ENCODE peak calls at places on chromosomes 3 and 15, in six cellular contexts. One of them, this sample, is unnamed. For H3K9me3, the result is how much of the 10 kb centered on the place peaks cover.

GRCh38 chr3:151147299-151147698 is 55.7 kb downstream of the GPR171 start:
- DNase-seq in IMR-90: no peak
- DNase-seq in heart left ventricle: no peak
- DNase-seq in body of pancreas: no peak
- DNase-seq in stomach: no peak
- DNase-seq in HCT116: no peak
- DNase-seq in this sample: no peak

GRCh38 chr3:153142961-153143360 is 19.1 kb upstream of the RAP2B start:
- DNase-seq in IMR-90: peak
- DNase-seq in heart left ventricle: no peak
- DNase-seq in body of pancreas: no peak
- DNase-seq in stomach: no peak
- DNase-seq in HCT116: no peak
- DNase-seq in this sample: no peak

GRCh38 chr15:83445653-83446052 is 1.5 kb upstream of the SH3GL3 start:
- DNase-seq in IMR-90: no peak
- DNase-seq in heart left ventricle: no peak
- DNase-seq in body of pancreas: no peak
- DNase-seq in stomach: no peak
- DNase-seq in HCT116: no peak
- DNase-seq in this sample: no peak

GRCh38 chr15:85748729-85749128 is 46.0 kb downstream of the KLHL25 start:
- DNase-seq in IMR-90: no peak
- DNase-seq in heart left ventricle: no peak
- DNase-seq in body of pancreas: no peak
- DNase-seq in stomach: peak
- DNase-seq in HCT116: no peak
- DNase-seq in this sample: peak

GRCh38 chr15:101043011-101043410 is 123.9 kb downstream of the LRRK1 start:
- DNase-seq in IMR-90: no peak
- DNase-seq in heart left ventricle: peak
- DNase-seq in body of pancreas: no peak
- DNase-seq in stomach: peak
- DNase-seq in HCT116: no peak
- DNase-seq in this sample: no peak

GRCh38 chr15:59595434-59595915 is 16.1 kb upstream of the GCNT3 start:
- DNase-seq in IMR-90: no peak
- DNase-seq in heart left ventricle: no peak
- DNase-seq in body of pancreas: no peak
- DNase-seq in stomach: peak
- DNase-seq in HCT116: no peak
- DNase-seq in this sample: no peak

GRCh38 chr15:68149059-68149458 is 56.1 kb downstream of the CALML4 start:
- DNase-seq in IMR-90: peak
- DNase-seq in heart left ventricle: no peak
- DNase-seq in body of pancreas: no peak
- DNase-seq in stomach: no peak
- DNase-seq in HCT116: no peak
- DNase-seq in this sample: no peak

GRCh38 chr3:180679178-180680096 is at the start of gene CCDC39:
- DNase-seq in IMR-90: peak
- DNase-seq in heart left ventricle: peak
- DNase-seq in body of pancreas: peak
- DNase-seq in stomach: peak
- DNase-seq in HCT116: peak
- DNase-seq in this sample: peak

GRCh38 chr15:87033056-87033455 is 953.4 kb downstream of the AGBL1 start:
- DNase-seq in IMR-90: no peak
- DNase-seq in heart left ventricle: no peak
- DNase-seq in body of pancreas: no peak
- DNase-seq in stomach: no peak
- DNase-seq in HCT116: no peak
- DNase-seq in this sample: no peak

GRCh38 chr3:105944721-105945120 is 75.9 kb upstream of the CBLB start:
- DNase-seq in IMR-90: peak
- DNase-seq in heart left ventricle: no peak
- DNase-seq in body of pancreas: no peak
- DNase-seq in stomach: no peak
- DNase-seq in HCT116: no peak
- DNase-seq in this sample: no peak

GRCh38 chr3:56787258-56787777 is 14.4 kb downstream of the ARHGEF3 start:
- DNase-seq in IMR-90: no peak
- DNase-seq in heart left ventricle: no peak
- DNase-seq in body of pancreas: no peak
- DNase-seq in stomach: no peak
- DNase-seq in HCT116: no peak
- DNase-seq in this sample: no peak

GRCh38 chr3:32176989-32177701 is 61.3 kb upstream of the CMTM8 start:
- DNase-seq in IMR-90: peak
- DNase-seq in heart left ventricle: no peak
- DNase-seq in body of pancreas: peak
- DNase-seq in stomach: peak
- DNase-seq in HCT116: peak
- DNase-seq in this sample: peak

GRCh38 chr15:65392368-65392767 is 14.6 kb upstream of the IGDCC3 start:
- DNase-seq in IMR-90: no peak
- DNase-seq in heart left ventricle: no peak
- DNase-seq in body of pancreas: no peak
- DNase-seq in stomach: no peak
- DNase-seq in HCT116: no peak
- DNase-seq in this sample: peak

GRCh38 chr3:161977063-161977462 is 480.5 kb downstream of the OTOL1 start:
- DNase-seq in IMR-90: peak
- DNase-seq in heart left ventricle: no peak
- DNase-seq in body of pancreas: no peak
- DNase-seq in stomach: no peak
- DNase-seq in HCT116: no peak
- DNase-seq in this sample: no peak

GRCh38 chr3:106302451-106303221 is 433.8 kb upstream of the CBLB start:
- DNase-seq in IMR-90: no peak
- DNase-seq in heart left ventricle: no peak
- DNase-seq in body of pancreas: no peak
- DNase-seq in stomach: no peak
- DNase-seq in HCT116: no peak
- DNase-seq in this sample: no peak

GRCh38 chr15:68271854-68272471 is 5.6 kb upstream of the FEM1B start:
- DNase-seq in IMR-90: peak
- DNase-seq in heart left ventricle: no peak
- DNase-seq in body of pancreas: peak
- DNase-seq in stomach: no peak
- DNase-seq in HCT116: peak
- DNase-seq in this sample: peak

GRCh38 chr15:88911766-88912118 is 1.4 kb downstream of the MFGE8 start:
- DNase-seq in IMR-90: peak
- DNase-seq in heart left ventricle: peak
- DNase-seq in body of pancreas: no peak
- DNase-seq in stomach: no peak
- DNase-seq in HCT116: no peak
- DNase-seq in this sample: no peak

GRCh38 chr3:165502707-165503106 is 306.5 kb upstream of the SLITRK3 start:
- DNase-seq in IMR-90: no peak
- DNase-seq in heart left ventricle: no peak
- DNase-seq in body of pancreas: no peak
- DNase-seq in stomach: no peak
- DNase-seq in HCT116: no peak
- DNase-seq in this sample: no peak

GRCh38 chr15:73231661-73232443 is 136.9 kb downstream of the HCN4 start:
- DNase-seq in IMR-90: peak
- DNase-seq in heart left ventricle: no peak
- DNase-seq in body of pancreas: no peak
- DNase-seq in stomach: no peak
- DNase-seq in HCT116: no peak
- DNase-seq in this sample: no peak

GRCh38 chr15:40106203-40107161 is 2.2 kb downstream of the BMF start:
- DNase-seq in IMR-90: peak
- DNase-seq in heart left ventricle: peak
- DNase-seq in body of pancreas: peak
- DNase-seq in stomach: peak
- DNase-seq in HCT116: no peak
- DNase-seq in this sample: peak

GRCh38 chr15:98003976-98004375 is 43.5 kb downstream of the ARRDC4 start:
- DNase-seq in IMR-90: no peak
- DNase-seq in heart left ventricle: no peak
- DNase-seq in body of pancreas: no peak
- DNase-seq in stomach: no peak
- DNase-seq in HCT116: no peak
- DNase-seq in this sample: no peak

GRCh38 chr3:36866358-36866757 is 78.5 kb downstream of the TRANK1 start:
- DNase-seq in IMR-90: no peak
- DNase-seq in heart left ventricle: no peak
- DNase-seq in body of pancreas: no peak
- DNase-seq in stomach: no peak
- DNase-seq in HCT116: no peak
- DNase-seq in this sample: no peak

GRCh38 chr3:63909431-63909830 is 2.8 kb downstream of the SCAANT1 start:
- DNase-seq in IMR-90: peak
- DNase-seq in heart left ventricle: no peak
- DNase-seq in body of pancreas: no peak
- DNase-seq in stomach: no peak
- DNase-seq in HCT116: no peak
- DNase-seq in this sample: no peak

GRCh38 chr3:150117076-150117475 is 146.4 kb upstream of the PFN2 start:
- DNase-seq in IMR-90: no peak
- DNase-seq in heart left ventricle: no peak
- DNase-seq in body of pancreas: no peak
- DNase-seq in stomach: no peak
- DNase-seq in HCT116: no peak
- DNase-seq in this sample: no peak

GRCh38 chr15:61621146-61621545 is 392.0 kb upstream of the RORA start:
- DNase-seq in IMR-90: no peak
- DNase-seq in heart left ventricle: no peak
- DNase-seq in body of pancreas: peak
- DNase-seq in stomach: no peak
- DNase-seq in HCT116: no peak
- DNase-seq in this sample: peak

GRCh38 chr15:80818996-80819395 is 39.8 kb downstream of the CEMIP start:
- DNase-seq in IMR-90: no peak
- DNase-seq in heart left ventricle: no peak
- DNase-seq in body of pancreas: no peak
- DNase-seq in stomach: no peak
- DNase-seq in HCT116: no peak
- DNase-seq in this sample: no peak

GRCh38 chr3:96478496-96478895 is 335.9 kb upstream of the EPHA6 start:
- DNase-seq in IMR-90: no peak
- DNase-seq in heart left ventricle: no peak
- DNase-seq in body of pancreas: no peak
- DNase-seq in stomach: no peak
- DNase-seq in HCT116: no peak
- DNase-seq in this sample: no peak

GRCh38 chr15:37015025-37015424 is 85.3 kb downstream of the MEIS2 start:
- DNase-seq in IMR-90: no peak
- DNase-seq in heart left ventricle: peak
- DNase-seq in body of pancreas: no peak
- DNase-seq in stomach: no peak
- DNase-seq in HCT116: no peak
- DNase-seq in this sample: no peak

DNA sequence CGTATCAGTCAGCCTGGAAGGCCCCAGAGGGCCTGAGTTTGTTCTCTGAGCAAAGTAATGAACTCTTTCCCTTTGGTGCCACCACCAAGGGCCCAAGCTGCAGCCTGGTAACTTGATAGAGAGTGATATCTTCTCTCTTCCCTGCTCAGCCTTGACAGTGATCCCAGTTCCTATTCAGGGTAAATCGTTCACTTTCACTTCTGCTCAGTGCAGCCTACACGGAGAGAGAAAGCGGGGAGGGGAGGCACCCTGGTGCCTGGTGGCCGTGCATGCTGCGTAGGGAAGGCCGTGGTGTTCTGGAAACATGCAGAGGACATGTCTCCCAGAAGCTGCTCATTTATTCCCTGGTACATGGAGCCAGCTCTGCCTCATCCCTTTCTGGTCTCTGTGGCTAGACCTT is 54.9 kb downstream of the KIF9 start:
- DNase-seq in IMR-90: no peak
- DNase-seq in heart left ventricle: no peak
- DNase-seq in body of pancreas: no peak
- DNase-seq in stomach: no peak
- DNase-seq in HCT116: no peak
- DNase-seq in this sample: no peak
- H3K4me3 ChIP-seq in IMR-90: no peak
- H3K4me3 ChIP-seq in heart left ventricle: no peak
- H3K4me3 ChIP-seq in body of pancreas: no peak
- H3K4me3 ChIP-seq in stomach: no peak
- H3K4me3 ChIP-seq in HCT116: no peak
- H3K4me3 ChIP-seq in this sample: no peak

DNA sequence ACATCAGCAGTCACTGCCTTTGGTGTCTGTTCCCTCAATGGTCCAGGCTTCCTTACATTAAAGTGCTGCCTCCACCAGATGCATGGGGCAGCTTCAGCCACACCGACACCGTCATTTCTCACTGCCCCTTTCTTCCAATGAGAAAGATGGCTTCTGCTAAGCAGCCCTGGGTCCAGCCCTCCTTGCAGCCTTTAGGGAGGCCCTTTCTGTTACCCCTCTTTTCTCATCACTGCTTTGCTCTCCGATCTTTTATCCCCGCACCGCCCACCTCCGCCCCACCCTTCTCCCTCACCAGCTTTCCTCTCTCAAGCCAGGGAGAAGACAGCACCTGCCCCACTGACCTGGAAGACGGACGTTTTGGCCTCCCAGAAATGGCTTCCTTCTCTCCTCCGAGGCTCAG is 28.2 kb upstream of the CXCR6 start:
- DNase-seq in IMR-90: no peak
- DNase-seq in heart left ventricle: no peak
- DNase-seq in body of pancreas: no peak
- DNase-seq in stomach: no peak
- DNase-seq in HCT116: no peak
- DNase-seq in this sample: no peak
- TF ChIP-seq POLR2A in IMR-90: no peak
- TF ChIP-seq POLR2A in heart left ventricle: no peak
- TF ChIP-seq POLR2A in body of pancreas: no peak
- TF ChIP-seq POLR2A in stomach: no peak
- TF ChIP-seq POLR2A in HCT116: no peak
- TF ChIP-seq POLR2A in this sample: no peak

GRCh38 chr15:25136119-25136518 is 181.3 kb downstream of the SNRPN start:
- DNase-seq in IMR-90: peak
- DNase-seq in heart left ventricle: no peak
- DNase-seq in body of pancreas: peak
- DNase-seq in stomach: no peak
- DNase-seq in HCT116: no peak
- DNase-seq in this sample: no peak

GRCh38 chr15:25133804-25134203 is 179.0 kb downstream of the SNRPN start:
- DNase-seq in IMR-90: peak
- DNase-seq in heart left ventricle: no peak
- DNase-seq in body of pancreas: no peak
- DNase-seq in stomach: no peak
- DNase-seq in HCT116: no peak
- DNase-seq in this sample: no peak

GRCh38 chr15:25134546-25134945 is 179.8 kb downstream of the SNRPN start:
- DNase-seq in IMR-90: peak
- DNase-seq in heart left ventricle: no peak
- DNase-seq in body of pancreas: no peak
- DNase-seq in stomach: no peak
- DNase-seq in HCT116: no peak
- DNase-seq in this sample: no peak

GRCh38 chr15:25137013-25137412 is 182.2 kb downstream of the SNRPN start:
- DNase-seq in IMR-90: no peak
- DNase-seq in heart left ventricle: no peak
- DNase-seq in body of pancreas: no peak
- DNase-seq in stomach: no peak
- DNase-seq in HCT116: no peak
- DNase-seq in this sample: no peak
- H3K9me3 ChIP-seq in IMR-90: under half
- H3K9me3 ChIP-seq in heart left ventricle: half or more
- H3K9me3 ChIP-seq in body of pancreas: under half
- H3K9me3 ChIP-seq in stomach: under half
- H3K9me3 ChIP-seq in HCT116: under half
- H3K9me3 ChIP-seq in this sample: under half

GRCh38 chr3:129117134-129117533 is 4.5 kb downstream of the RAB43 start:
- DNase-seq in IMR-90: no peak
- DNase-seq in heart left ventricle: no peak
- DNase-seq in body of pancreas: no peak
- DNase-seq in stomach: no peak
- DNase-seq in HCT116: no peak
- DNase-seq in this sample: no peak
- H3K4me3 ChIP-seq in IMR-90: no peak
- H3K4me3 ChIP-seq in heart left ventricle: no peak
- H3K4me3 ChIP-seq in body of pancreas: no peak
- H3K4me3 ChIP-seq in stomach: no peak
- H3K4me3 ChIP-seq in HCT116: no peak
- H3K4me3 ChIP-seq in this sample: no peak

This sample was measured in right lobe of liver.